ENCODE peak calls at places on chromosome 5, in ten cellular contexts. T is effector memory CD4-positive, alpha-beta T cell; U is bronchial epithelial cell; G is head of caudate nucleus; Q is glutamatergic neuron; K is fibroblast of pulmonary artery; A is non-pigmented ciliary epithelial cell; P is stimulated activated CD4-positive, alpha-beta T cell treated with anti-CD3 and anti-CD28 coated beads, Interleukin-15, amount 100 ng/mL, for 1 hour; L is epithelial cell of esophagus; S is GM20000. E is an unnamed sample.

GRCh38 chr5:75510836-75511434 is 494 bp downstream of the CERT1 start:
- DNase-seq in T (peak), U (no peak), G (no peak), Q (peak), K (peak), A (no peak), P (peak), L (no peak), S (peak), E (peak)

GRCh38 chr5:102130890-102131289 is 165.2 kb downstream of the SLCO4C1 start:
- DNase-seq in T (no peak), U (no peak), G (no peak), Q (no peak), K (no peak), A (no peak), P (no peak), L (no peak), S (no peak), E (no peak)

GRCh38 chr5:59759600-59760357 is 133.7 kb downstream of the PDE4D start:
- DNase-seq in T (no peak), U (peak), G (no peak), Q (no peak), K (peak), A (no peak), P (no peak), L (peak), S (no peak), E (no peak)

GRCh38 chr5:159616967-159617366 is 286.7 kb upstream of the IL12B start:
- DNase-seq in T (no peak), U (peak), G (no peak), Q (no peak), K (peak), A (no peak), P (no peak), L (peak), S (no peak), E (no peak)

GRCh38 chr5:143676794-143677193 is 135.2 kb upstream of the HMHB1 start:
- DNase-seq in T (no peak), U (no peak), G (no peak), Q (no peak), K (no peak), A (no peak), P (no peak), L (no peak), S (no peak), E (no peak)

GRCh38 chr5:114055318-114055788 is 306.5 kb upstream of the KCNN2 start:
- DNase-seq in T (no peak), U (no peak), G (peak), Q (peak), K (peak), A (peak), P (no peak), L (peak), S (no peak), E (no peak)

GRCh38 chr5:43601454-43602260 is 1.3 kb upstream of the NNT start:
- DNase-seq in T (no peak), U (peak), G (no peak), Q (no peak), K (peak), A (peak), P (no peak), L (peak), S (peak), E (no peak)

GRCh38 chr5:148974638-148975330 is 88.1 kb downstream of the SH3TC2 start:
- DNase-seq in T (no peak), U (peak), G (no peak), Q (no peak), K (no peak), A (no peak), P (no peak), L (peak), S (no peak), E (no peak)

GRCh38 chr5:7663808-7664207 is 187.1 kb downstream of the CFAP90 start:
- DNase-seq in T (no peak), U (no peak), G (no peak), Q (no peak), K (no peak), A (no peak), P (no peak), L (no peak), S (no peak), E (no peak)

GRCh38 chr5:539469-540214 is 15.4 kb upstream of the SLC9A3 start:
- DNase-seq in T (no peak), U (no peak), G (no peak), Q (no peak), K (no peak), A (no peak), P (no peak), L (no peak), S (no peak), E (no peak)

GRCh38 chr5:33364406-33364805 is 76.4 kb upstream of the TARS1 start:
- DNase-seq in T (no peak), U (no peak), G (no peak), Q (no peak), K (no peak), A (no peak), P (no peak), L (no peak), S (no peak), E (no peak)

GRCh38 chr5:177113566-177114424 is 19.8 kb upstream of the NSD1 start:
- DNase-seq in T (peak), U (peak), G (peak), Q (peak), K (peak), A (peak), P (peak), L (peak), S (peak), E (peak)

GRCh38 chr5:145632701-145633100 is 202.4 kb downstream of the PRELID2 start:
- DNase-seq in T (no peak), U (no peak), G (no peak), Q (no peak), K (no peak), A (no peak), P (no peak), L (no peak), S (no peak), E (no peak)

GRCh38 chr5:124741711-124742496 is 4.5 kb downstream of the ZNF608 start:
- DNase-seq in T (no peak), U (peak), G (no peak), Q (no peak), K (peak), A (peak), P (no peak), L (peak), S (no peak), E (no peak)

GRCh38 chr5:41325074-41325473 is 111.7 kb upstream of the C6 start:
- DNase-seq in T (no peak), U (no peak), G (no peak), Q (no peak), K (peak), A (no peak), P (no peak), L (no peak), S (no peak), E (no peak)

GRCh38 chr5:63240063-63240755 is 661.6 kb downstream of the LRRC70 start:
- DNase-seq in T (no peak), U (no peak), G (no peak), Q (no peak), K (no peak), A (no peak), P (no peak), L (no peak), S (no peak), E (no peak)

GRCh38 chr5:135569755-135570452 is 8.9 kb downstream of the CXCL14 start:
- DNase-seq in T (no peak), U (peak), G (no peak), Q (peak), K (peak), A (no peak), P (no peak), L (peak), S (no peak), E (no peak)

GRCh38 chr5:139657363-139658321 is 9.5 kb downstream of the CXXC5 start:
- DNase-seq in T (no peak), U (no peak), G (no peak), Q (no peak), K (no peak), A (no peak), P (no peak), L (no peak), S (no peak), E (no peak)

E was measured in T-helper 9 cell.